ENCODE peak calls at places on chromosomes 12 and 14, in ten cellular contexts. One of them, this sample, is unnamed.

GRCh38 chr12:48512855-48513254 is 12.6 kb upstream of the OR8S1 start:
- DNase-seq in fibroblast of pulmonary artery: no peak
- DNase-seq in Calu3: no peak
- DNase-seq in HuH-7: no peak
- DNase-seq in anterior cingulate cortex: no peak
- DNase-seq in NCI-H1105: no peak
- DNase-seq in left lung: no peak
- DNase-seq in uterus: no peak
- DNase-seq in activated naive CD8-positive, alpha-beta T cell treated with anti-CD3 and anti-CD28 coated beads, Interleukin-2, amount 50 U/mL, for 24 hours: no peak
- DNase-seq in HEK293T: no peak
- DNase-seq in this sample: no peak

GRCh38 chr12:131085816-131086591 is 132.3 kb downstream of the ADGRD1 start:
- DNase-seq in anterior cingulate cortex: no peak
- DNase-seq in left lung: peak
- DNase-seq in HuH-7: no peak
- DNase-seq in activated naive CD8-positive, alpha-beta T cell treated with anti-CD3 and anti-CD28 coated beads, Interleukin-2, amount 50 U/mL, for 24 hours: no peak
- DNase-seq in fibroblast of pulmonary artery: no peak
- DNase-seq in HEK293T: no peak
- DNase-seq in NCI-H1105: no peak
- DNase-seq in uterus: peak
- DNase-seq in Calu3: peak
- DNase-seq in this sample: no peak

GRCh38 chr14:78152246-78153068 is 17.7 kb upstream of the NRXN3 start:
- DNase-seq in HuH-7: no peak
- DNase-seq in HEK293T: no peak
- DNase-seq in left lung: no peak
- DNase-seq in fibroblast of pulmonary artery: no peak
- DNase-seq in NCI-H1105: peak
- DNase-seq in activated naive CD8-positive, alpha-beta T cell treated with anti-CD3 and anti-CD28 coated beads, Interleukin-2, amount 50 U/mL, for 24 hours: no peak
- DNase-seq in anterior cingulate cortex: peak
- DNase-seq in Calu3: no peak
- DNase-seq in uterus: no peak
- DNase-seq in this sample: no peak

GRCh38 chr12:122356192-122356635 is 66.3 kb downstream of the CLIP1 start:
- DNase-seq in fibroblast of pulmonary artery: peak
- DNase-seq in left lung: no peak
- DNase-seq in activated naive CD8-positive, alpha-beta T cell treated with anti-CD3 and anti-CD28 coated beads, Interleukin-2, amount 50 U/mL, for 24 hours: peak
- DNase-seq in Calu3: peak
- DNase-seq in HEK293T: peak
- DNase-seq in NCI-H1105: peak
- DNase-seq in uterus: no peak
- DNase-seq in anterior cingulate cortex: peak
- DNase-seq in HuH-7: peak
- DNase-seq in this sample: peak

GRCh38 chr12:89875225-89875624 is 166.6 kb upstream of the ATP2B1 start:
- DNase-seq in HEK293T: no peak
- DNase-seq in NCI-H1105: no peak
- DNase-seq in anterior cingulate cortex: no peak
- DNase-seq in left lung: no peak
- DNase-seq in HuH-7: no peak
- DNase-seq in fibroblast of pulmonary artery: no peak
- DNase-seq in activated naive CD8-positive, alpha-beta T cell treated with anti-CD3 and anti-CD28 coated beads, Interleukin-2, amount 50 U/mL, for 24 hours: no peak
- DNase-seq in uterus: no peak
- DNase-seq in Calu3: no peak
- DNase-seq in this sample: no peak

GRCh38 chr12:69712826-69713225 is 13.7 kb upstream of the BEST3 start:
- DNase-seq in anterior cingulate cortex: no peak
- DNase-seq in Calu3: no peak
- DNase-seq in fibroblast of pulmonary artery: no peak
- DNase-seq in HEK293T: no peak
- DNase-seq in activated naive CD8-positive, alpha-beta T cell treated with anti-CD3 and anti-CD28 coated beads, Interleukin-2, amount 50 U/mL, for 24 hours: no peak
- DNase-seq in left lung: no peak
- DNase-seq in NCI-H1105: no peak
- DNase-seq in HuH-7: no peak
- DNase-seq in uterus: no peak
- DNase-seq in this sample: no peak

GRCh38 chr12:42266579-42267230 is 28.7 kb upstream of the YAF2 start:
- DNase-seq in fibroblast of pulmonary artery: no peak
- DNase-seq in uterus: no peak
- DNase-seq in anterior cingulate cortex: no peak
- DNase-seq in NCI-H1105: no peak
- DNase-seq in HuH-7: no peak
- DNase-seq in Calu3: no peak
- DNase-seq in activated naive CD8-positive, alpha-beta T cell treated with anti-CD3 and anti-CD28 coated beads, Interleukin-2, amount 50 U/mL, for 24 hours: no peak
- DNase-seq in left lung: no peak
- DNase-seq in HEK293T: no peak
- DNase-seq in this sample: no peak

GRCh38 chr12:8011331-8011730 is 21.2 kb upstream of the FOXJ2 start:
- DNase-seq in anterior cingulate cortex: no peak
- DNase-seq in fibroblast of pulmonary artery: peak
- DNase-seq in uterus: no peak
- DNase-seq in NCI-H1105: no peak
- DNase-seq in left lung: no peak
- DNase-seq in activated naive CD8-positive, alpha-beta T cell treated with anti-CD3 and anti-CD28 coated beads, Interleukin-2, amount 50 U/mL, for 24 hours: no peak
- DNase-seq in HuH-7: no peak
- DNase-seq in Calu3: peak
- DNase-seq in HEK293T: no peak
- DNase-seq in this sample: no peak

GRCh38 chr14:95389471-95390011 is 69.8 kb upstream of the CLMN start:
- DNase-seq in uterus: peak
- DNase-seq in HEK293T: no peak
- DNase-seq in fibroblast of pulmonary artery: peak
- DNase-seq in HuH-7: no peak
- DNase-seq in anterior cingulate cortex: peak
- DNase-seq in Calu3: no peak
- DNase-seq in NCI-H1105: no peak
- DNase-seq in activated naive CD8-positive, alpha-beta T cell treated with anti-CD3 and anti-CD28 coated beads, Interleukin-2, amount 50 U/mL, for 24 hours: no peak
- DNase-seq in left lung: no peak
- DNase-seq in this sample: no peak

This sample was measured in adipocyte.